ENCODE peak calls at places on chromosomes 2 and 18, in seven cellular contexts. One of them, this sample, is unnamed.

GRCh38 chr2:188628989-188629889 is 337.6 kb downstream of the GULP1 start:
- DNase-seq in K562: no peak
- DNase-seq in H1: no peak
- DNase-seq in HepG2: no peak
- DNase-seq in HCT116: peak
- DNase-seq in GM12878: no peak
- DNase-seq in SK-N-SH: no peak
- DNase-seq in this sample: peak

GRCh38 chr2:232117413-232117812 is 155.9 kb downstream of the DIS3L2 start:
- DNase-seq in K562: no peak
- DNase-seq in H1: peak
- DNase-seq in HepG2: peak
- DNase-seq in HCT116: no peak
- DNase-seq in GM12878: no peak
- DNase-seq in SK-N-SH: no peak
- DNase-seq in this sample: no peak

GRCh38 chr2:43305537-43305936 is 79.1 kb upstream of the ZFP36L2 start:
- DNase-seq in K562: no peak
- DNase-seq in H1: no peak
- DNase-seq in HepG2: no peak
- DNase-seq in HCT116: no peak
- DNase-seq in GM12878: no peak
- DNase-seq in SK-N-SH: no peak
- DNase-seq in this sample: no peak

GRCh38 chr2:37976411-37976810 is 51.3 kb downstream of the RMDN2 start:
- DNase-seq in K562: no peak
- DNase-seq in H1: no peak
- DNase-seq in HepG2: no peak
- DNase-seq in HCT116: no peak
- DNase-seq in GM12878: no peak
- DNase-seq in SK-N-SH: no peak
- DNase-seq in this sample: no peak

GRCh38 chr18:31657823-31658669 is 26.3 kb downstream of the B4GALT6 start:
- DNase-seq in K562: no peak
- DNase-seq in H1: no peak
- DNase-seq in HepG2: no peak
- DNase-seq in HCT116: no peak
- DNase-seq in GM12878: peak
- DNase-seq in SK-N-SH: no peak
- DNase-seq in this sample: no peak

GRCh38 chr18:57803119-57803969 is at the start of gene ATP8B1:
- DNase-seq in K562: no peak
- DNase-seq in H1: peak
- DNase-seq in HepG2: no peak
- DNase-seq in HCT116: peak
- DNase-seq in GM12878: no peak
- DNase-seq in SK-N-SH: peak
- DNase-seq in this sample: peak

GRCh38 chr2:65431417-65432226 is 777 bp downstream of the SPRED2 start:
- DNase-seq in K562: peak
- DNase-seq in H1: peak
- DNase-seq in HepG2: peak
- DNase-seq in HCT116: no peak
- DNase-seq in GM12878: no peak
- DNase-seq in SK-N-SH: peak
- DNase-seq in this sample: no peak

GRCh38 chr18:40904295-40904694 is 1050.7 kb upstream of the PIK3C3 start:
- DNase-seq in K562: no peak
- DNase-seq in H1: no peak
- DNase-seq in HepG2: no peak
- DNase-seq in HCT116: no peak
- DNase-seq in GM12878: no peak
- DNase-seq in SK-N-SH: no peak
- DNase-seq in this sample: no peak

GRCh38 chr2:191560594-191560993 is 117.3 kb upstream of the NABP1 start:
- DNase-seq in K562: no peak
- DNase-seq in H1: no peak
- DNase-seq in HepG2: no peak
- DNase-seq in HCT116: no peak
- DNase-seq in GM12878: no peak
- DNase-seq in SK-N-SH: no peak
- DNase-seq in this sample: no peak

GRCh38 chr2:122634261-122634660 is 878.8 kb downstream of the TSN start:
- DNase-seq in K562: no peak
- DNase-seq in H1: no peak
- DNase-seq in HepG2: no peak
- DNase-seq in HCT116: no peak
- DNase-seq in GM12878: no peak
- DNase-seq in SK-N-SH: no peak
- DNase-seq in this sample: no peak

GRCh38 chr18:75977069-75977468 is 518.0 kb downstream of the ZNF516 start:
- DNase-seq in K562: no peak
- DNase-seq in H1: no peak
- DNase-seq in HepG2: no peak
- DNase-seq in HCT116: no peak
- DNase-seq in GM12878: no peak
- DNase-seq in SK-N-SH: no peak
- DNase-seq in this sample: no peak

GRCh38 chr2:135909976-135910375 is 33.7 kb upstream of the MCM6 start:
- DNase-seq in K562: no peak
- DNase-seq in H1: no peak
- DNase-seq in HepG2: no peak
- DNase-seq in HCT116: no peak
- DNase-seq in GM12878: no peak
- DNase-seq in SK-N-SH: no peak
- DNase-seq in this sample: no peak

GRCh38 chr2:205716126-205716525 is 33.8 kb downstream of the NRP2 start:
- DNase-seq in K562: peak
- DNase-seq in H1: no peak
- DNase-seq in HepG2: no peak
- DNase-seq in HCT116: peak
- DNase-seq in GM12878: no peak
- DNase-seq in SK-N-SH: no peak
- DNase-seq in this sample: no peak

GRCh38 chr2:84901593-84902120 is 3.8 kb upstream of the TMSB10 start:
- DNase-seq in K562: no peak
- DNase-seq in H1: no peak
- DNase-seq in HepG2: no peak
- DNase-seq in HCT116: no peak
- DNase-seq in GM12878: no peak
- DNase-seq in SK-N-SH: no peak
- DNase-seq in this sample: no peak

GRCh38 chr2:40103163-40103562 is 324.1 kb upstream of the THUMPD2 start:
- DNase-seq in K562: no peak
- DNase-seq in H1: no peak
- DNase-seq in HepG2: no peak
- DNase-seq in HCT116: no peak
- DNase-seq in GM12878: no peak
- DNase-seq in SK-N-SH: no peak
- DNase-seq in this sample: no peak

GRCh38 chr2:113390133-113390849 is 47.2 kb upstream of the ZNG1B start:
- DNase-seq in K562: peak
- DNase-seq in H1: no peak
- DNase-seq in HepG2: peak
- DNase-seq in HCT116: peak
- DNase-seq in GM12878: peak
- DNase-seq in SK-N-SH: peak
- DNase-seq in this sample: peak

GRCh38 chr18:67463829-67464228 is 52.7 kb downstream of the DSEL start:
- DNase-seq in K562: no peak
- DNase-seq in H1: peak
- DNase-seq in HepG2: no peak
- DNase-seq in HCT116: no peak
- DNase-seq in GM12878: no peak
- DNase-seq in SK-N-SH: no peak
- DNase-seq in this sample: no peak

GRCh38 chr2:209648714-209649113 is 122.9 kb upstream of the UNC80 start:
- DNase-seq in K562: no peak
- DNase-seq in H1: no peak
- DNase-seq in HepG2: no peak
- DNase-seq in HCT116: no peak
- DNase-seq in GM12878: no peak
- DNase-seq in SK-N-SH: no peak
- DNase-seq in this sample: no peak

GRCh38 chr2:68537872-68538271 is 70.5 kb downstream of the APLF start:
- DNase-seq in K562: no peak
- DNase-seq in H1: no peak
- DNase-seq in HepG2: no peak
- DNase-seq in HCT116: no peak
- DNase-seq in GM12878: no peak
- DNase-seq in SK-N-SH: no peak
- DNase-seq in this sample: no peak

GRCh38 chr2:231181848-231182247 is 16.6 kb upstream of the ARMC9 start:
- DNase-seq in K562: peak
- DNase-seq in H1: no peak
- DNase-seq in HepG2: peak
- DNase-seq in HCT116: no peak
- DNase-seq in GM12878: peak
- DNase-seq in SK-N-SH: no peak
- DNase-seq in this sample: no peak

GRCh38 chr2:231928481-231928880 is 2.3 kb upstream of the NPPC start:
- DNase-seq in K562: no peak
- DNase-seq in H1: peak
- DNase-seq in HepG2: peak
- DNase-seq in HCT116: no peak
- DNase-seq in GM12878: no peak
- DNase-seq in SK-N-SH: peak
- DNase-seq in this sample: no peak

GRCh38 chr2:157107877-157108276 is 149.6 kb upstream of the GALNT5 start:
- DNase-seq in K562: no peak
- DNase-seq in H1: no peak
- DNase-seq in HepG2: no peak
- DNase-seq in HCT116: no peak
- DNase-seq in GM12878: no peak
- DNase-seq in SK-N-SH: no peak
- DNase-seq in this sample: peak

GRCh38 chr2:156147594-156148330 is 184.8 kb downstream of the NR4A2 start:
- DNase-seq in K562: no peak
- DNase-seq in H1: no peak
- DNase-seq in HepG2: no peak
- DNase-seq in HCT116: no peak
- DNase-seq in GM12878: no peak
- DNase-seq in SK-N-SH: no peak
- DNase-seq in this sample: no peak

GRCh38 chr18:59231157-59231556 is 11.2 kb downstream of the GRP start:
- DNase-seq in K562: no peak
- DNase-seq in H1: no peak
- DNase-seq in HepG2: no peak
- DNase-seq in HCT116: no peak
- DNase-seq in GM12878: no peak
- DNase-seq in SK-N-SH: no peak
- DNase-seq in this sample: no peak
- TF ChIP-seq JUND in K562: no peak
- TF ChIP-seq JUND in H1: no peak
- TF ChIP-seq JUND in HepG2: no peak
- TF ChIP-seq JUND in HCT116: no peak
- TF ChIP-seq JUND in GM12878: no peak
- TF ChIP-seq JUND in SK-N-SH: no peak
- TF ChIP-seq JUND in this sample: no peak

GRCh38 chr2:221042926-221043325 is 529.2 kb downstream of the EPHA4 start:
- DNase-seq in K562: no peak
- DNase-seq in H1: no peak
- DNase-seq in HepG2: no peak
- DNase-seq in HCT116: no peak
- DNase-seq in GM12878: no peak
- DNase-seq in SK-N-SH: no peak
- DNase-seq in this sample: no peak
- TF ChIP-seq JUND in K562: no peak
- TF ChIP-seq JUND in H1: no peak
- TF ChIP-seq JUND in HepG2: no peak
- TF ChIP-seq JUND in HCT116: no peak
- TF ChIP-seq JUND in GM12878: no peak
- TF ChIP-seq JUND in SK-N-SH: no peak
- TF ChIP-seq JUND in this sample: no peak

DNA sequence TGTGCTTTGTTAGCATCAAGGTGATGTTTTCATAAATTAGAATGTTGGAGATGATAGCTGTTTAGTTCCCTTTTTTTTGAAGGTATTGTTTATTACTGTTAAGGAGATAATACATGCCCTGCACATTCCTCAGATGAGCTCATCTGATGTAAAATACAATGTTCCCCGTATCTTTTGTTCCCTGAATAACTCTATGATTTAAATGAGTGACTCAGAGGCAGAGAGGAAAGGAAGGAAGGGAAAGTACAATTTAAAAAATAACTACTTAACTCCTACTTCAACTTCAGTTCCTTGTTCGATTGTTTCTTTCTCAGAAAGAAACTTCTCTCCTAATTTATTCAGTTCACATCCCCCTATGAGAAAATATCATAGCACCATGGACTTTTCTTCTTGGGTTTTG is 208.7 kb downstream of the KCNE4 start:
- DNase-seq in K562: no peak
- DNase-seq in H1: no peak
- DNase-seq in HepG2: no peak
- DNase-seq in HCT116: no peak
- DNase-seq in GM12878: no peak
- DNase-seq in SK-N-SH: no peak
- DNase-seq in this sample: no peak
- TF ChIP-seq JUND in K562: no peak
- TF ChIP-seq JUND in H1: no peak
- TF ChIP-seq JUND in HepG2: no peak
- TF ChIP-seq JUND in HCT116: no peak
- TF ChIP-seq JUND in GM12878: no peak
- TF ChIP-seq JUND in SK-N-SH: peak
- TF ChIP-seq JUND in this sample: no peak

GRCh38 chr2:117956036-117956791 is 57.7 kb downstream of the CCDC93 start:
- DNase-seq in K562: no peak
- DNase-seq in H1: no peak
- DNase-seq in HepG2: no peak
- DNase-seq in HCT116: no peak
- DNase-seq in GM12878: no peak
- DNase-seq in SK-N-SH: no peak
- DNase-seq in this sample: no peak
- TF ChIP-seq JUND in K562: no peak
- TF ChIP-seq JUND in H1: no peak
- TF ChIP-seq JUND in HepG2: no peak
- TF ChIP-seq JUND in HCT116: no peak
- TF ChIP-seq JUND in GM12878: no peak
- TF ChIP-seq JUND in SK-N-SH: no peak
- TF ChIP-seq JUND in this sample: no peak

DNA sequence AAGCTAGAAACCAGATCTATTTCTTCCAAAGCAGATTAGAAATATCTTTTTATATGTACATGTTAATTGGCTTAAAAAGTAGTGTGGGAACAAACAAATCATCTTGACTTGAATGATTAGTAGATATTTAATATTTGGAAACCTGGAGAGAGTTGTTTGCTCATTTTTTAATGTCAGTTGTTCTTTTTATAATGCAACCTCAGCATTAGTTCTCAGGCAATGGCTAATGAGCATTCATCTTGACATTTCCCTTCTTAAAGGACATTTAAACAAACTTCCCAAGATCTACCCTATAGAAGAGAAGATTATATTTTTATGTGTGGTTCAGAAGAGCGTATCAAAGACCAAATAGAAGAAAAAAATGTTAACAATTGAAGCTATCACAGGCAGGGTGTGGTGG is 334.0 kb downstream of the CTNNA2 start:
- DNase-seq in K562: no peak
- DNase-seq in H1: no peak
- DNase-seq in HepG2: no peak
- DNase-seq in HCT116: no peak
- DNase-seq in GM12878: no peak
- DNase-seq in SK-N-SH: no peak
- DNase-seq in this sample: no peak
- TF ChIP-seq JUND in K562: no peak
- TF ChIP-seq JUND in H1: no peak
- TF ChIP-seq JUND in HepG2: no peak
- TF ChIP-seq JUND in HCT116: no peak
- TF ChIP-seq JUND in GM12878: no peak
- TF ChIP-seq JUND in SK-N-SH: no peak
- TF ChIP-seq JUND in this sample: no peak

This sample was measured in T47D.